ENCODE peak calls at places on chromosomes 6 and 20, in seven cellular contexts. One of them, this sample, is unnamed.

GRCh38 chr20:45685896-45686295 is 15.9 kb upstream of the WFDC11 start:
- DNase-seq in PC-9: no peak
- DNase-seq in MM.1S: no peak
- DNase-seq in NAMALWA: no peak
- DNase-seq in RWPE1: peak; percentile 36
- DNase-seq in LHCN-M2: no peak
- DNase-seq in tibial nerve: no peak
- DNase-seq in this sample: no peak

GRCh38 chr6:41917528-41917927 is 3.4 kb downstream of the MED20 start:
- DNase-seq in PC-9: peak; percentile 93
- DNase-seq in MM.1S: no peak
- DNase-seq in NAMALWA: no peak
- DNase-seq in RWPE1: peak; percentile 86
- DNase-seq in LHCN-M2: peak; percentile 96
- DNase-seq in tibial nerve: no peak
- DNase-seq in this sample: no peak

GRCh38 chr20:56797023-56797422 is 167.9 kb downstream of the TFAP2C start:
- DNase-seq in PC-9: no peak
- DNase-seq in MM.1S: no peak
- DNase-seq in NAMALWA: no peak
- DNase-seq in RWPE1: no peak
- DNase-seq in LHCN-M2: no peak
- DNase-seq in tibial nerve: no peak
- DNase-seq in this sample: no peak

GRCh38 chr6:5361371-5361770 is 100.1 kb downstream of the FARS2 start:
- DNase-seq in PC-9: no peak
- DNase-seq in MM.1S: no peak
- DNase-seq in NAMALWA: no peak
- DNase-seq in RWPE1: no peak
- DNase-seq in LHCN-M2: peak; percentile 20
- DNase-seq in tibial nerve: no peak
- DNase-seq in this sample: no peak

GRCh38 chr20:51156041-51156795 is 133.3 kb upstream of the KCNG1 start:
- DNase-seq in PC-9: no peak
- DNase-seq in MM.1S: no peak
- DNase-seq in NAMALWA: no peak
- DNase-seq in RWPE1: no peak
- DNase-seq in LHCN-M2: no peak
- DNase-seq in tibial nerve: peak; percentile 54
- DNase-seq in this sample: peak; percentile 68

GRCh38 chr6:97361286-97361685 is 78.3 kb upstream of the MMS22L start:
- DNase-seq in PC-9: peak; percentile 53
- DNase-seq in MM.1S: no peak
- DNase-seq in NAMALWA: no peak
- DNase-seq in RWPE1: no peak
- DNase-seq in LHCN-M2: no peak
- DNase-seq in tibial nerve: no peak
- DNase-seq in this sample: no peak

GRCh38 chr6:132153221-132153896 is 202.2 kb upstream of the CCN2 start:
- DNase-seq in PC-9: no peak
- DNase-seq in MM.1S: no peak
- DNase-seq in NAMALWA: no peak
- DNase-seq in RWPE1: no peak
- DNase-seq in LHCN-M2: peak; percentile 85
- DNase-seq in tibial nerve: no peak
- DNase-seq in this sample: no peak

GRCh38 chr20:37943501-37944455 is 40.9 kb downstream of the VSTM2L start:
- DNase-seq in PC-9: no peak
- DNase-seq in MM.1S: no peak
- DNase-seq in NAMALWA: no peak
- DNase-seq in RWPE1: no peak
- DNase-seq in LHCN-M2: no peak
- DNase-seq in tibial nerve: no peak
- DNase-seq in this sample: no peak

GRCh38 chr20:8860011-8860495 is 208.8 kb upstream of the PLCB4 start:
- DNase-seq in PC-9: peak; percentile 90
- DNase-seq in MM.1S: no peak
- DNase-seq in NAMALWA: no peak
- DNase-seq in RWPE1: peak; percentile 41
- DNase-seq in LHCN-M2: peak; percentile 88
- DNase-seq in tibial nerve: no peak
- DNase-seq in this sample: no peak